ENCODE peak calls at places on chromosomes 16 and 17, in six cellular contexts. T is CD4-positive, alpha-beta T cell; B is A549; R is GM12865; P is astrocyte of the spinal cord; D is ovary. O is an unnamed sample.

GRCh38 chr17:5788266-5788900 is 204.1 kb upstream of the NLRP1 start:
- DNase-seq in T (no peak), B (no peak), R (no peak), P (peak), D (no peak), O (no peak)

GRCh38 chr17:76612977-76613851 is 27.6 kb upstream of the ST6GALNAC2 start:
- DNase-seq in T (no peak), B (peak), R (peak), P (no peak), D (no peak), O (peak)

GRCh38 chr17:19019041-19019941 is 14.7 kb upstream of the FAM83G start:
- DNase-seq in T (no peak), B (no peak), R (peak), P (no peak), D (no peak), O (no peak)

GRCh38 chr16:85614338-85615013 is 1.4 kb downstream of the GSE1 start:
- DNase-seq in T (no peak), B (no peak), R (peak), P (no peak), D (no peak), O (no peak)

GRCh38 chr16:58515871-58516767 is 802 bp downstream of the SETD6 start:
- DNase-seq in T (peak), B (no peak), R (peak), P (no peak), D (peak), O (peak)

GRCh38 chr17:45310380-45311324 is 6.2 kb downstream of the MAP3K14 start:
- DNase-seq in T (no peak), B (no peak), R (no peak), P (no peak), D (no peak), O (no peak)

GRCh38 chr16:57422026-57422944 is 17.7 kb downstream of the CCL17 start:
- DNase-seq in T (no peak), B (peak), R (peak), P (peak), D (peak), O (no peak)

GRCh38 chr16:86520317-86521210 is 10.2 kb downstream of the FOXF1 start:
- DNase-seq in T (no peak), B (no peak), R (no peak), P (no peak), D (no peak), O (no peak)

GRCh38 chr16:69190598-69190997 is 3.6 kb downstream of the SNTB2 start:
- DNase-seq in T (no peak), B (no peak), R (peak), P (no peak), D (no peak), O (no peak)

GRCh38 chr16:70728145-70728544 is 42.3 kb upstream of the MTSS2 start:
- DNase-seq in T (no peak), B (no peak), R (no peak), P (no peak), D (no peak), O (no peak)

GRCh38 chr17:19641687-19642372 is 6.7 kb upstream of the ALDH3A2 start:
- DNase-seq in T (no peak), B (no peak), R (no peak), P (no peak), D (no peak), O (no peak)

GRCh38 chr16:14658063-14658462 is 25.3 kb downstream of the BFAR start:
- DNase-seq in T (no peak), B (no peak), R (peak), P (no peak), D (no peak), O (peak)

GRCh38 chr16:693364-693763 is 3.2 kb upstream of the WDR24 start:
- DNase-seq in T (no peak), B (no peak), R (no peak), P (no peak), D (no peak), O (no peak)

GRCh38 chr17:2090804-2091534 is 36.1 kb downstream of the HIC1 start:
- DNase-seq in T (no peak), B (peak), R (peak), P (peak), D (peak), O (no peak)

GRCh38 chr17:48543854-48544355 is 1.0 kb downstream of the HOXB2 start:
- DNase-seq in T (peak), B (no peak), R (no peak), P (no peak), D (no peak), O (peak)

GRCh38 chr17:16909472-16909871 is 62.4 kb downstream of the TNFRSF13B start:
- DNase-seq in T (no peak), B (no peak), R (no peak), P (no peak), D (no peak), O (no peak)

GRCh38 chr17:1384881-1385280 is 15.1 kb downstream of the YWHAE start:
- DNase-seq in T (no peak), B (no peak), R (no peak), P (no peak), D (no peak), O (no peak)

GRCh38 chr16:53429221-53429943 is 4.9 kb upstream of the RBL2 start:
- DNase-seq in T (no peak), B (no peak), R (no peak), P (peak), D (no peak), O (no peak)

GRCh38 chr17:13698832-13699231 is 97.1 kb upstream of the HS3ST3A1 start:
- DNase-seq in T (no peak), B (no peak), R (no peak), P (no peak), D (no peak), O (no peak)

GRCh38 chr16:68823401-68823800 is 19.9 kb upstream of the TANGO6 start:
- DNase-seq in T (no peak), B (no peak), R (no peak), P (peak), D (no peak), O (no peak)

GRCh38 chr17:12765544-12765943 is 23.8 kb upstream of the ARHGAP44 start:
- DNase-seq in T (no peak), B (peak), R (no peak), P (peak), D (peak), O (no peak)

DNA sequence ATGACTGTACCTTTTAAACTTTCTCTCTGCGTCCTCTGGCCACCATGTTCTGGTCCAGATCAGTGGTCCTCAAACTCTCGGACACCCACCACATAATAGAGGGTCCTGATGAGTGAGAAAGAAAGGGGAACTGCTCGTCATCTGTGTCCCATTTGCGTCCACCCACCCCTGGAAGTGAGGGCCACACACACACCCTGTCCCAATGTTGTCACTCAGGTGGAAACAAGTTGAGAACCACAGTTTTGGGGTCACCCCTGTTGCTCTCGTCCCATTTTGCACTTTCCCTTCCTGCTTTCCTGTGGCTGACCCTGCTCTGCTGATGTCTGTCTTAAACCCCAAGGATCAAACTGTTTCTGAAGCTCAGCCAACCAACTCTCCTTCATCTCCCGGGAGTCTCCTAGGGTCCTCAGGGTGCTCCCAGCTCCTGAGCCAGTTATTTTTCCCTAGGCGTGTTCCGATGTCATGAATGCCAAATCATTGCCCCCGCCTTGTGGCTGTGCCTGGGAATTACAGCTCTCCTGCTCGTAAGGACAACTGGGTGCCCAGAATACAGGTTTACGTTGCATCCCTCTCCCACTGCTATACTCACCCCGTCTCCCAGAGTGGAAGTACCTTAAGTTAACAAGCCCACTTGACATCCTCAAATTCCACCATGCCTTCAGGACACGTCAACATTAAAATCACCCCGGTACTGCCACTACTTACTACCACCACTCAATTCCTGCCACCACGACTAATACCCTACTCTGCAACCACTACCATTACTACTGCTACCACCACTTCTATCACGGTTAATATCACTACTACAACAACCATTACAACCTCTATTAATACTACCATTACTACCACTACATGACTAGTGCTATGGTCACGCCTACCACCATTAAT is 26.0 kb upstream of the HNF1B start:
- DNase-seq in T (peak), B (peak), R (peak), P (peak), D (no peak), O (no peak)
- TF ChIP-seq CTCF in T (peak), B (peak), R (peak), P (peak), D (no peak), O (peak)

GRCh38 chr16:3058173-3059030 is 7.0 kb upstream of the IL32 start:
- DNase-seq in T (peak), B (peak), R (peak), P (peak), D (peak), O (peak)
- TF ChIP-seq CTCF in T (no peak), B (no peak), R (peak), P (peak), D (no peak), O (peak)

GRCh38 chr16:66562409-66562808 is 3.8 kb upstream of the CMTM1 start:
- DNase-seq in T (no peak), B (no peak), R (no peak), P (no peak), D (no peak), O (no peak)
- TF ChIP-seq CTCF in T (peak), B (peak), R (no peak), P (no peak), D (no peak), O (no peak)

DNA sequence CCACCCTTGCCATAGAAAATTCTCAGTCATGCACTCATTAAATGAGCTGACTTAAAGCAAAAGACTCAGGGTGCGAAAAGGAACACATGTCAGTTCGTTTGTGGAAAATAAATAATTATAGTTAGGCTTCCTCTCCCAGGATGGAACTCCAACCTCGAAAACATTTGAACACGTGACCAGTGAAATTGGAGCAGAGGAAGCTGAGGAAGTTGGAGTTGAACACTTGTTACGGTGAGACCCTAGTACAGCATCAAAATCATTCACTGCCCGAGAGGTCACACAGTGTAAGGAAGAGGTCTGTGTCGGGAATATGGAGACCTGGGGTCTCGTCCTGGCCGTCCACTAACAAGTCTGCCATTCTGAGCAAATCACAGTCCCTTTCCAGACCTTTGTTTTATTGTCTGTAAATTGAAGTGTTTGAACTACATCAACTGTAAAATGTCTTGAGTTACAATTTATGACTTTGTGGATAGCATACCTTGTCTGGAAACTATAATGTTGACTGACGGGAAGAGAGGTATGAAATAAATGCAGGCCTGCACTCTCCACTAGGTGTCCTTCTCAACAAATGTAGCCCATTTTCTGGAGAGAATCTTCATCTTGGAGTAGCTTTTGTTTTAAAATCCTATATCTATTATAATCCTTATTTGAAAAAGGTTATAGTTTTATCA is 7.7 kb downstream of the PSMD7 start:
- DNase-seq in T (no peak), B (peak), R (no peak), P (no peak), D (no peak), O (no peak)
- TF ChIP-seq CTCF in T (peak), B (peak), R (peak), P (peak), D (no peak), O (peak)

GRCh38 chr17:70622382-70623260 is 453.3 kb downstream of the KCNJ2 start:
- DNase-seq in T (no peak), B (peak), R (peak), P (peak), D (no peak), O (peak)
- TF ChIP-seq CTCF in T (no peak), B (peak), R (peak), P (peak), D (no peak), O (peak)

DNA sequence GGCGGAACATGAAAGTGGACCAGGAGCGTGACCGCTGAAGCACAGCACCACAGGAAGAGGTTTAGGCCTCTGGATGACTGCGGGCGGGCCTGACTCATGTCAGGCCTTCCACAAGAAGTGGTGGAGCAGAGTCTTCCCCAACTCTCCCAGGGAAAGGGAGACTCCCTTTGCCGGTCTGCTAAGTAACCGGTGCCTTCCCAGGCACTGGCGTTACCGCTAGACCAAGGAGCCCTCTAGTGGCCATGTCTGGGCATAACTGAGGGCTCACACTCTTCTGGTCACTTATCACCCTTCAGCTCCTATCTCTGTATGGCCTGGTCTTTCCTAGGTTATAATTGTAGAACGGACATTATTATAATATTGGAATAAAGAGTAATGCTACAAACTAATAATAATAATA is 1931.9 kb downstream of the TP53TG3F start:
- DNase-seq in T (no peak), B (peak), R (peak), P (peak), D (no peak), O (no peak)
- TF ChIP-seq CTCF in T (no peak), B (no peak), R (peak), P (peak), D (no peak), O (peak)

DNA sequence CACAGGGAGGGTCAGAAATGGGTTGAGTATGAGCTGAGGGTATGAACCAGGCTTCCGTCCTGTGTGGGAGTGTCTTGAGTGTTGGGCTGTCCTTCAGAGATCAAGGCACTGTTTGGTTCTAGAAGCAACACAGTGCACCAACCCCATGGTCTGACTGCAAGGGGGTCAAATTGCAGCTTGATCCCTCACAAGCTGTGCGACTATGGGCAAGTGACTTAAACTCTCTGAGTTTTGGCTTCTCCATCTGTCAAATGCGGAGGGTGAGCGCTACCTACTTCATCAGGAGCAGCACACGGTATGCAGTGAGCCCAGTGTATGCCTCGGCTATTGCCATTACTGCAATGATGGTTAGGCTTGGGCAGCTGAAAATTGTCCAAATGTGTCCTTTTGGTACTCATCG is 21.0 kb downstream of the SEC14L5 start:
- DNase-seq in T (no peak), B (no peak), R (no peak), P (no peak), D (no peak), O (no peak)
- TF ChIP-seq CTCF in T (no peak), B (no peak), R (no peak), P (no peak), D (no peak), O (no peak)